ENCODE peak calls at places on chromosomes 7 and 10, in four cellular contexts. One of them, this sample, is unnamed.

GRCh38 chr7:131686833-131687232 is 130.4 kb upstream of the PODXL start:
- DNase-seq in T-helper 9 cell: no peak
- DNase-seq in stimulated activated CD8-positive, alpha-beta memory T cell treated with anti-CD3 and anti-CD28 coated beads, Interleukin-4, amount 100 ng/mL, for 1 hour: no peak
- DNase-seq in spleen: no peak
- DNase-seq in this sample: no peak

GRCh38 chr7:101941481-101942383 is 124.3 kb downstream of the CUX1 start:
- DNase-seq in T-helper 9 cell: no peak
- DNase-seq in stimulated activated CD8-positive, alpha-beta memory T cell treated with anti-CD3 and anti-CD28 coated beads, Interleukin-4, amount 100 ng/mL, for 1 hour: no peak
- DNase-seq in spleen: no peak
- DNase-seq in this sample: peak; percentile 72

GRCh38 chr7:155428171-155428834 is 29.6 kb upstream of the EN2 start:
- DNase-seq in T-helper 9 cell: no peak
- DNase-seq in stimulated activated CD8-positive, alpha-beta memory T cell treated with anti-CD3 and anti-CD28 coated beads, Interleukin-4, amount 100 ng/mL, for 1 hour: no peak
- DNase-seq in spleen: peak; percentile 66
- DNase-seq in this sample: no peak

GRCh38 chr10:64648915-64649314 is 1127.7 kb downstream of the REEP3 start:
- DNase-seq in T-helper 9 cell: no peak
- DNase-seq in stimulated activated CD8-positive, alpha-beta memory T cell treated with anti-CD3 and anti-CD28 coated beads, Interleukin-4, amount 100 ng/mL, for 1 hour: no peak
- DNase-seq in spleen: no peak
- DNase-seq in this sample: no peak

GRCh38 chr10:73920084-73920483 is 9.2 kb downstream of the PLAU start:
- DNase-seq in T-helper 9 cell: no peak
- DNase-seq in stimulated activated CD8-positive, alpha-beta memory T cell treated with anti-CD3 and anti-CD28 coated beads, Interleukin-4, amount 100 ng/mL, for 1 hour: no peak
- DNase-seq in spleen: no peak
- DNase-seq in this sample: no peak

GRCh38 chr7:37085600-37085999 is 361.3 kb upstream of the AOAH start:
- DNase-seq in T-helper 9 cell: no peak
- DNase-seq in stimulated activated CD8-positive, alpha-beta memory T cell treated with anti-CD3 and anti-CD28 coated beads, Interleukin-4, amount 100 ng/mL, for 1 hour: no peak
- DNase-seq in spleen: no peak
- DNase-seq in this sample: no peak

GRCh38 chr7:43294080-43294630 is 181.7 kb downstream of the HECW1 start:
- DNase-seq in T-helper 9 cell: no peak
- DNase-seq in stimulated activated CD8-positive, alpha-beta memory T cell treated with anti-CD3 and anti-CD28 coated beads, Interleukin-4, amount 100 ng/mL, for 1 hour: no peak
- DNase-seq in spleen: no peak
- DNase-seq in this sample: peak; percentile 78

GRCh38 chr10:22609719-22610118 is 104.7 kb downstream of the PIP4K2A start:
- DNase-seq in T-helper 9 cell: no peak
- DNase-seq in stimulated activated CD8-positive, alpha-beta memory T cell treated with anti-CD3 and anti-CD28 coated beads, Interleukin-4, amount 100 ng/mL, for 1 hour: no peak
- DNase-seq in spleen: no peak
- DNase-seq in this sample: no peak

GRCh38 chr7:157702311-157703023 is 365.7 kb downstream of the DNAJB6 start:
- DNase-seq in T-helper 9 cell: no peak
- DNase-seq in stimulated activated CD8-positive, alpha-beta memory T cell treated with anti-CD3 and anti-CD28 coated beads, Interleukin-4, amount 100 ng/mL, for 1 hour: no peak
- DNase-seq in spleen: peak; percentile 57
- DNase-seq in this sample: no peak

GRCh38 chr7:30598121-30598876 is 3.6 kb downstream of the GARS1 start:
- DNase-seq in T-helper 9 cell: no peak
- DNase-seq in stimulated activated CD8-positive, alpha-beta memory T cell treated with anti-CD3 and anti-CD28 coated beads, Interleukin-4, amount 100 ng/mL, for 1 hour: no peak
- DNase-seq in spleen: no peak
- DNase-seq in this sample: peak; percentile 16

GRCh38 chr10:113126506-113127192 is 176.6 kb downstream of the TCF7L2 start:
- DNase-seq in T-helper 9 cell: peak; percentile 15
- DNase-seq in stimulated activated CD8-positive, alpha-beta memory T cell treated with anti-CD3 and anti-CD28 coated beads, Interleukin-4, amount 100 ng/mL, for 1 hour: no peak
- DNase-seq in spleen: peak; percentile 87
- DNase-seq in this sample: peak; percentile 76

GRCh38 chr7:102836206-102836938 is 76.4 kb upstream of the LRRC17 start:
- DNase-seq in T-helper 9 cell: no peak
- DNase-seq in stimulated activated CD8-positive, alpha-beta memory T cell treated with anti-CD3 and anti-CD28 coated beads, Interleukin-4, amount 100 ng/mL, for 1 hour: no peak
- DNase-seq in spleen: no peak
- DNase-seq in this sample: peak; percentile 95

GRCh38 chr7:13742126-13742525 is 247.3 kb downstream of the ETV1 start:
- DNase-seq in T-helper 9 cell: no peak
- DNase-seq in stimulated activated CD8-positive, alpha-beta memory T cell treated with anti-CD3 and anti-CD28 coated beads, Interleukin-4, amount 100 ng/mL, for 1 hour: no peak
- DNase-seq in spleen: no peak
- DNase-seq in this sample: peak; percentile 28

GRCh38 chr10:18606051-18606730 is 45.2 kb downstream of the NSUN6 start:
- DNase-seq in T-helper 9 cell: no peak
- DNase-seq in stimulated activated CD8-positive, alpha-beta memory T cell treated with anti-CD3 and anti-CD28 coated beads, Interleukin-4, amount 100 ng/mL, for 1 hour: no peak
- DNase-seq in spleen: no peak
- DNase-seq in this sample: no peak

GRCh38 chr7:40428421-40428820 is 293.6 kb downstream of the SUGCT start:
- DNase-seq in T-helper 9 cell: no peak
- DNase-seq in stimulated activated CD8-positive, alpha-beta memory T cell treated with anti-CD3 and anti-CD28 coated beads, Interleukin-4, amount 100 ng/mL, for 1 hour: no peak
- DNase-seq in spleen: no peak
- DNase-seq in this sample: no peak

GRCh38 chr7:521221-522070 is 1.8 kb upstream of the PDGFA start:
- DNase-seq in T-helper 9 cell: no peak
- DNase-seq in stimulated activated CD8-positive, alpha-beta memory T cell treated with anti-CD3 and anti-CD28 coated beads, Interleukin-4, amount 100 ng/mL, for 1 hour: no peak
- DNase-seq in spleen: no peak
- DNase-seq in this sample: peak; percentile 16

GRCh38 chr10:113007343-113007771 is 57.3 kb downstream of the TCF7L2 start:
- DNase-seq in T-helper 9 cell: no peak
- DNase-seq in stimulated activated CD8-positive, alpha-beta memory T cell treated with anti-CD3 and anti-CD28 coated beads, Interleukin-4, amount 100 ng/mL, for 1 hour: no peak
- DNase-seq in spleen: no peak
- DNase-seq in this sample: no peak

GRCh38 chr10:101485207-101485606 is 102.8 kb downstream of the POLL start:
- DNase-seq in T-helper 9 cell: no peak
- DNase-seq in stimulated activated CD8-positive, alpha-beta memory T cell treated with anti-CD3 and anti-CD28 coated beads, Interleukin-4, amount 100 ng/mL, for 1 hour: no peak
- DNase-seq in spleen: no peak
- DNase-seq in this sample: no peak

GRCh38 chr10:44564801-44565200 is 179.9 kb upstream of the CXCL12 start:
- DNase-seq in T-helper 9 cell: no peak
- DNase-seq in stimulated activated CD8-positive, alpha-beta memory T cell treated with anti-CD3 and anti-CD28 coated beads, Interleukin-4, amount 100 ng/mL, for 1 hour: no peak
- DNase-seq in spleen: no peak
- DNase-seq in this sample: no peak

GRCh38 chr7:112596260-112596659 is 115.5 kb downstream of the LSMEM1 start:
- DNase-seq in T-helper 9 cell: no peak
- DNase-seq in stimulated activated CD8-positive, alpha-beta memory T cell treated with anti-CD3 and anti-CD28 coated beads, Interleukin-4, amount 100 ng/mL, for 1 hour: no peak
- DNase-seq in spleen: no peak
- DNase-seq in this sample: no peak

GRCh38 chr10:71761105-71761511 is 12.2 kb downstream of the VSIR start:
- DNase-seq in T-helper 9 cell: no peak
- DNase-seq in stimulated activated CD8-positive, alpha-beta memory T cell treated with anti-CD3 and anti-CD28 coated beads, Interleukin-4, amount 100 ng/mL, for 1 hour: no peak
- DNase-seq in spleen: no peak
- DNase-seq in this sample: no peak

GRCh38 chr7:158950914-158951635 is 94.7 kb downstream of the DYNC2I1 start:
- DNase-seq in T-helper 9 cell: no peak
- DNase-seq in stimulated activated CD8-positive, alpha-beta memory T cell treated with anti-CD3 and anti-CD28 coated beads, Interleukin-4, amount 100 ng/mL, for 1 hour: no peak
- DNase-seq in spleen: no peak
- DNase-seq in this sample: peak; percentile 5

GRCh38 chr10:18419945-18420344 is 231.4 kb downstream of the NSUN6 start:
- DNase-seq in T-helper 9 cell: no peak
- DNase-seq in stimulated activated CD8-positive, alpha-beta memory T cell treated with anti-CD3 and anti-CD28 coated beads, Interleukin-4, amount 100 ng/mL, for 1 hour: no peak
- DNase-seq in spleen: no peak
- DNase-seq in this sample: no peak

GRCh38 chr7:44390701-44391100 is 65.3 kb upstream of the CAMK2B start:
- DNase-seq in T-helper 9 cell: no peak
- DNase-seq in stimulated activated CD8-positive, alpha-beta memory T cell treated with anti-CD3 and anti-CD28 coated beads, Interleukin-4, amount 100 ng/mL, for 1 hour: no peak
- DNase-seq in spleen: no peak
- DNase-seq in this sample: no peak

GRCh38 chr7:103991406-103991805 is 1.9 kb upstream of the RELN start:
- DNase-seq in T-helper 9 cell: no peak
- DNase-seq in stimulated activated CD8-positive, alpha-beta memory T cell treated with anti-CD3 and anti-CD28 coated beads, Interleukin-4, amount 100 ng/mL, for 1 hour: no peak
- DNase-seq in spleen: no peak
- DNase-seq in this sample: no peak

GRCh38 chr7:106866298-106867281 is 1.5 kb downstream of the PIK3CG start:
- DNase-seq in T-helper 9 cell: no peak
- DNase-seq in stimulated activated CD8-positive, alpha-beta memory T cell treated with anti-CD3 and anti-CD28 coated beads, Interleukin-4, amount 100 ng/mL, for 1 hour: no peak
- DNase-seq in spleen: no peak
- DNase-seq in this sample: no peak

GRCh38 chr10:93160829-93161228 is 87.1 kb downstream of the CYP26A1 start:
- DNase-seq in T-helper 9 cell: no peak
- DNase-seq in stimulated activated CD8-positive, alpha-beta memory T cell treated with anti-CD3 and anti-CD28 coated beads, Interleukin-4, amount 100 ng/mL, for 1 hour: no peak
- DNase-seq in spleen: no peak
- DNase-seq in this sample: peak; percentile 39

GRCh38 chr10:62818426-62819011 is 2.4 kb upstream of the EGR2 start:
- DNase-seq in T-helper 9 cell: peak; percentile 38
- DNase-seq in stimulated activated CD8-positive, alpha-beta memory T cell treated with anti-CD3 and anti-CD28 coated beads, Interleukin-4, amount 100 ng/mL, for 1 hour: no peak
- DNase-seq in spleen: peak; percentile 89
- DNase-seq in this sample: no peak

GRCh38 chr7:17408245-17408903 is 109.9 kb downstream of the AHR start:
- DNase-seq in T-helper 9 cell: no peak
- DNase-seq in stimulated activated CD8-positive, alpha-beta memory T cell treated with anti-CD3 and anti-CD28 coated beads, Interleukin-4, amount 100 ng/mL, for 1 hour: no peak
- DNase-seq in spleen: no peak
- DNase-seq in this sample: peak; percentile 95

GRCh38 chr10:36765777-36766176 is 359.6 kb upstream of the ANKRD30A start:
- DNase-seq in T-helper 9 cell: no peak
- DNase-seq in stimulated activated CD8-positive, alpha-beta memory T cell treated with anti-CD3 and anti-CD28 coated beads, Interleukin-4, amount 100 ng/mL, for 1 hour: no peak
- DNase-seq in spleen: no peak
- DNase-seq in this sample: peak; percentile 53

GRCh38 chr10:77195101-77195500 is 442.5 kb downstream of the KCNMA1 start:
- DNase-seq in T-helper 9 cell: no peak
- DNase-seq in stimulated activated CD8-positive, alpha-beta memory T cell treated with anti-CD3 and anti-CD28 coated beads, Interleukin-4, amount 100 ng/mL, for 1 hour: no peak
- DNase-seq in spleen: no peak
- DNase-seq in this sample: peak; percentile 90

This sample was measured in IMR-90.